ENCODE peak calls at places on chromosomes 12 and 14, in nine cellular contexts. R is H1, P is spleen, C is heart left ventricle, G is HCT116, Z is ovary, L is testis, V is body of pancreas, A is suprapubic skin. Q is an unnamed sample.

GRCh38 chr12:54412786-54413185 is 6.3 kb downstream of the ITGA5 start:
- DNase-seq in V (no peak), P (peak), R (no peak), L (no peak), C (peak), G (no peak), A (no peak), Z (no peak), Q (no peak)

GRCh38 chr12:131918311-131919050 is 10.6 kb upstream of the PUS1 start:
- DNase-seq in A (no peak), P (no peak), R (no peak), Z (no peak), G (no peak), C (no peak), V (peak), L (no peak), Q (no peak)

GRCh38 chr14:70188608-70189540 is at the start of gene SLC8A3:
- DNase-seq in Z (no peak), P (peak), C (peak), R (no peak), V (peak), A (no peak), G (no peak), L (peak), Q (no peak)

GRCh38 chr12:63206908-63207307 is 55.9 kb upstream of the AVPR1A start:
- DNase-seq in C (no peak), L (no peak), P (no peak), R (no peak), Z (no peak), V (peak), A (no peak), G (no peak), Q (peak)

GRCh38 chr12:110102255-110102654 is 21.9 kb upstream of the IFT81 start:
- DNase-seq in A (no peak), G (peak), V (no peak), R (peak), Z (peak), P (no peak), L (peak), C (no peak), Q (peak)

GRCh38 chr14:47438650-47439140 is 236.7 kb downstream of the MDGA2 start:
- DNase-seq in G (no peak), Z (no peak), R (no peak), V (no peak), P (no peak), C (no peak), L (no peak), A (no peak), Q (no peak)

GRCh38 chr12:113161415-113162016 is 12.0 kb downstream of the CFAP73 start:
- DNase-seq in A (no peak), V (no peak), R (peak), C (peak), G (peak), L (peak), P (no peak), Z (no peak), Q (peak)

GRCh38 chr12:66456622-66457021 is 154.3 kb downstream of the HELB start:
- DNase-seq in P (no peak), Z (no peak), R (no peak), G (no peak), V (no peak), A (no peak), L (no peak), C (no peak), Q (no peak)

GRCh38 chr12:95796982-95797289 is 6.4 kb upstream of the NTN4 start:
- DNase-seq in G (no peak), R (no peak), A (no peak), P (no peak), V (no peak), C (no peak), Z (no peak), L (no peak), Q (no peak)

GRCh38 chr12:49050507-49051372 is 9.9 kb downstream of the KMT2D start:
- DNase-seq in C (no peak), Z (no peak), L (no peak), A (no peak), R (no peak), V (no peak), P (peak), G (no peak), Q (no peak)

GRCh38 chr14:43243168-43243567 is 1263.9 kb downstream of the FSCB start:
- DNase-seq in G (no peak), P (no peak), C (no peak), A (no peak), V (no peak), R (no peak), Z (no peak), L (no peak), Q (no peak)

GRCh38 chr12:119259483-119259882 is 75.0 kb upstream of the CCDC60 start:
- DNase-seq in L (no peak), V (no peak), A (no peak), Z (no peak), R (no peak), C (no peak), P (no peak), G (no peak), Q (peak)

GRCh38 chr14:58963873-58964597 is 224.4 kb upstream of the DAAM1 start:
- DNase-seq in V (no peak), R (no peak), G (no peak), A (no peak), P (no peak), L (no peak), C (no peak), Z (no peak), Q (no peak)

GRCh38 chr14:35879141-35879648 is 53.1 kb downstream of the BRMS1L start:
- DNase-seq in P (no peak), G (no peak), Z (no peak), R (no peak), L (no peak), V (no peak), C (no peak), A (no peak), Q (peak)

GRCh38 chr12:120139958-120140357 is 23.4 kb upstream of the RAB35 start:
- DNase-seq in L (no peak), P (no peak), G (no peak), V (no peak), C (no peak), Z (no peak), A (no peak), R (no peak), Q (no peak)

GRCh38 chr12:49340095-49340870 is 3.3 kb upstream of the C1QL4 start:
- DNase-seq in R (no peak), G (no peak), L (no peak), V (no peak), P (no peak), A (peak), Z (no peak), C (no peak), Q (no peak)

GRCh38 chr12:90854136-90854689 is 100.8 kb downstream of the CCER1 start:
- DNase-seq in R (peak), A (no peak), L (peak), V (no peak), Z (no peak), P (no peak), C (no peak), G (peak), Q (no peak)

GRCh38 chr12:2826721-2827515 is 7.9 kb downstream of the NRIP2 start:
- DNase-seq in G (no peak), A (no peak), V (no peak), Z (no peak), R (no peak), P (no peak), L (no peak), C (no peak), Q (no peak)

GRCh38 chr12:78018939-78019338 is 188.2 kb downstream of the NAV3 start:
- DNase-seq in L (no peak), Z (no peak), P (no peak), C (no peak), V (no peak), A (no peak), G (no peak), R (no peak), Q (no peak)

GRCh38 chr12:21819236-21819635 is 44.7 kb upstream of the KCNJ8 start:
- DNase-seq in A (no peak), V (no peak), Z (no peak), G (no peak), C (no peak), P (no peak), L (no peak), R (no peak), Q (no peak)

GRCh38 chr14:68408680-68409079 is 384.2 kb downstream of the ZFP36L1 start:
- DNase-seq in Z (no peak), L (no peak), P (no peak), C (no peak), A (no peak), G (no peak), R (no peak), V (no peak), Q (no peak)

GRCh38 chr14:28756896-28757570 is 9.6 kb upstream of the FOXG1 start:
- DNase-seq in R (no peak), A (no peak), Z (no peak), C (no peak), G (no peak), P (no peak), V (no peak), L (peak), Q (no peak)

GRCh38 chr12:81859521-81859920 is 100.4 kb upstream of the PPFIA2 start:
- DNase-seq in L (no peak), C (no peak), Z (no peak), A (no peak), P (no peak), G (no peak), V (no peak), R (no peak), Q (no peak)

GRCh38 chr14:50410921-50411320 is 14.2 kb upstream of the CDKL1 start:
- DNase-seq in A (no peak), G (no peak), L (no peak), C (no peak), V (no peak), P (no peak), Z (no peak), R (no peak), Q (no peak)

GRCh38 chr14:22052795-22053194 is 379.2 kb upstream of the OR4E1 start:
- DNase-seq in R (no peak), V (no peak), C (no peak), G (no peak), L (no peak), P (no peak), Z (no peak), A (no peak), Q (no peak)

GRCh38 chr12:68367136-68367535 is 35.0 kb upstream of the MDM1 start:
- DNase-seq in P (no peak), L (no peak), Z (no peak), R (no peak), A (no peak), V (no peak), G (no peak), C (no peak), Q (no peak)

GRCh38 chr14:34436960-34437728 is 24.9 kb downstream of the SPTSSA start:
- DNase-seq in L (no peak), A (no peak), C (no peak), G (no peak), R (no peak), Z (no peak), P (no peak), V (no peak), Q (no peak)

GRCh38 chr12:117850048-117850447 is 118.7 kb downstream of the KSR2 start:
- DNase-seq in A (no peak), G (peak), Z (no peak), L (peak), R (peak), C (no peak), P (no peak), V (peak), Q (no peak)

GRCh38 chr14:44803239-44803905 is 158.4 kb downstream of the KLHL28 start:
- DNase-seq in G (peak), Z (no peak), V (no peak), R (no peak), L (no peak), A (no peak), C (no peak), P (no peak), Q (no peak)

GRCh38 chr12:122406701-122407154 is 15.7 kb downstream of the CLIP1 start:
- DNase-seq in P (no peak), Z (no peak), A (no peak), R (no peak), G (no peak), C (no peak), V (no peak), L (no peak), Q (no peak)

GRCh38 chr12:127260531-127260930 is 1006.4 kb upstream of the TMEM132C start:
- DNase-seq in Z (no peak), G (no peak), L (no peak), C (no peak), A (no peak), V (no peak), P (no peak), R (no peak), Q (no peak)

GRCh38 chr12:132460571-132460970 is 29.4 kb upstream of the FBRSL1 start:
- DNase-seq in C (peak), L (no peak), V (no peak), A (no peak), G (no peak), P (no peak), Z (no peak), R (no peak), Q (no peak)

GRCh38 chr14:100898935-100899840 is 4.3 kb downstream of the RTL1 start:
- DNase-seq in C (peak), R (no peak), Z (no peak), V (no peak), L (peak), G (no peak), P (peak), A (no peak), Q (peak)

GRCh38 chr12:121188227-121188626 is 21.7 kb upstream of the P2RX4 start:
- DNase-seq in C (no peak), V (no peak), G (no peak), R (no peak), A (no peak), P (no peak), L (no peak), Z (no peak), Q (no peak)

GRCh38 chr12:89621511-89621910 is 87.1 kb downstream of the ATP2B1 start:
- DNase-seq in P (no peak), G (no peak), L (no peak), Z (no peak), C (no peak), A (no peak), R (no peak), V (no peak), Q (no peak)

DNA sequence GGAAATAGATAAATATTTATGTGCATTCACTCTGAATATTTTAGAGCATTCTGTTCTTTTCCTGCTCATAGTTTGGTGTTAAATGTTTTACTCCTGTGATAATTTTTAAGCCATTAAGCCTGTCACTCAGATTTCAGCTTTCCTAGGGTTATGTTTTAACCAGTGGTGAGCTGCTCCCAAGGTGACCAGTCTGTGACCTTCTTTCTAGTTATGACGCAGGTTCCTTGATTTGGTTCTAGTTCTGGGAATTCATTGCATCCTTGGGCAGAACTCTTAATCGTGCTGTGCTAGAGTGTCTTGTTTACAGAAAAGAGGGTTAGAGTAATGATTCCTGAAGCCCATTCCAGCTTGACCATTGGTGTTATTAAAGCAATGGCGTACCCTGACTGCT is 2.2 kb downstream of the GABARAPL1 start:
- DNase-seq in L (no peak), R (no peak), V (no peak), Z (no peak), G (no peak), A (no peak), P (no peak), C (no peak), Q (no peak)
- H3K27ac ChIP-seq in L (peak), R (no peak), V (peak), Z (peak), G (no peak), A (peak), P (no peak), C (peak), Q (peak)

DNA sequence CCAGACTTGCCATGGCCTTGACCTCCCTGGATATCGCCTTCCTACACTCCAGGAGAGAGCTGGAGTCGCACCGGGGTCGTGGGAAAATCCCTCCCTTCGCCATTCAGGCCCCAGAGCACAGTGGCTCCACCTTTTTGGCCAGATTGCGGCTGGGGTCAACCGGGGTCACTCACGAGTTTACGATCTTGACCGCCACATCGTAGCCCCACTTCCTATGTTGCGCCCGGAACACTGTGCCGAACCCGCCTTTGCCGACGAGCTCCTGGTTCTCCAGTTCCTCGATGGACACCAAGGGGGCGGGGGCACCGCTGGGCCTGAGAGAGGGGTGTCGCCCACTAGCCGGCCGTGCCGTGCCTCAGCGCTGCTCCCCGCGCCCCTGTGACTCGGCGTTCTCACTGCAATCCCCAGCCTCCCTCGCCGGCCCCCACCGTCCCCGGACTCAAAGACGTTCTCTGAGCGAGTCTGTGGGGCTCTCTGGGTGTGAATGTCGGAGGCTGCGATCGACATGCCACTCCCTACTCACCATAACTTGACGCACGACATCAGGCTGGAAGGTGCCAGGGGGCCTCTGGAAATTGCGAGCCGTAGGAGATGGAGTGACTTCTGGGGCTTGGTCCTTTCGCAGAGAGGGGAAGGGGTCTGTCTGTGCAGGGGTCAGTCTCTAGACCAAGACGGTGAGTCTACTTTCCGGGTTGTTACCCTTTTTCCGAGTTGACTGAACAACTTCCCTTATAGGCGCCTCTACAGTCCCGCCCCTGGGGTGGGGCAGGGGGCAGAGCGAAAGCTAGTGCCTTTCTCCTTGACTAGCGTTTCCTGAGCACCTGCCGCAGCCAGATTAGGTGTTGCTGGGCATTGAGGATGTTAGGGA is at the start of gene RIPK3:
- DNase-seq in G (no peak), V (peak), A (peak), L (no peak), C (peak), Z (no peak), R (no peak), P (peak), Q (no peak)
- H3K4me3 ChIP-seq in G (no peak), V (peak), A (peak), L (peak), C (peak), Z (peak), R (peak), P (peak), Q (no peak)

GRCh38 chr12:100573499-100574261 is at the start of gene GAS2L3:
- DNase-seq in A (peak), L (peak), V (peak), R (peak), Z (peak), P (peak), G (peak), C (peak), Q (peak)
- TF ChIP-seq POLR2A in A (peak), L (no peak), V (peak), R (peak), Z (peak), P (peak), G (peak), C (no peak), Q (peak)

GRCh38 chr12:45962553-45963325 is 27.6 kb downstream of the SCAF11 start:
- DNase-seq in R (no peak), A (no peak), G (no peak), P (no peak), Z (no peak), C (no peak), L (no peak), V (no peak), Q (no peak)

GRCh38 chr12:45959025-45959424 is 31.3 kb downstream of the SCAF11 start:
- DNase-seq in A (no peak), R (no peak), G (no peak), V (no peak), L (no peak), P (no peak), Z (no peak), C (no peak), Q (no peak)

DNA sequence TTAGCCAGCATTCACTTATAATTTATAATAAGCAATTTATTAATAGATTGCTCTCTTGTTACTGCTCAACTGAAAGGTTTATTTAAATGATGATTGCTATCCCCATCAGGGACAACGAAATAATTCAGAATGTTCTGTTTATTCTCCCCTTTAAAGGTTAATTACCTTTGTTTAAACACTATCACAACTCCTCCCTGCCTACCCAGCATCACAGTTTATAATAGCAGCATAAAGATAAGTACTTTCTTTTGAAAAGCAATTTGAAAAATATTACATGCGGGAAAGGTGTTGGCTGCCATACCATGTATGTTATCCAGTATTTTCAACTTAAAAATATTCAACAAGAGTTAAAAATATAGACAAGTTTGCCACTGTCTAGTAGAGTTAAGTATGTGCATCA is 30.6 kb downstream of the SCAF11 start:
- DNase-seq in L (no peak), G (no peak), Z (no peak), R (no peak), V (no peak), A (no peak), C (no peak), P (no peak), Q (no peak)
- H3K27ac ChIP-seq in L (no peak), G (no peak), Z (no peak), R (no peak), V (no peak), A (no peak), C (no peak), P (no peak), Q (no peak)

DNA sequence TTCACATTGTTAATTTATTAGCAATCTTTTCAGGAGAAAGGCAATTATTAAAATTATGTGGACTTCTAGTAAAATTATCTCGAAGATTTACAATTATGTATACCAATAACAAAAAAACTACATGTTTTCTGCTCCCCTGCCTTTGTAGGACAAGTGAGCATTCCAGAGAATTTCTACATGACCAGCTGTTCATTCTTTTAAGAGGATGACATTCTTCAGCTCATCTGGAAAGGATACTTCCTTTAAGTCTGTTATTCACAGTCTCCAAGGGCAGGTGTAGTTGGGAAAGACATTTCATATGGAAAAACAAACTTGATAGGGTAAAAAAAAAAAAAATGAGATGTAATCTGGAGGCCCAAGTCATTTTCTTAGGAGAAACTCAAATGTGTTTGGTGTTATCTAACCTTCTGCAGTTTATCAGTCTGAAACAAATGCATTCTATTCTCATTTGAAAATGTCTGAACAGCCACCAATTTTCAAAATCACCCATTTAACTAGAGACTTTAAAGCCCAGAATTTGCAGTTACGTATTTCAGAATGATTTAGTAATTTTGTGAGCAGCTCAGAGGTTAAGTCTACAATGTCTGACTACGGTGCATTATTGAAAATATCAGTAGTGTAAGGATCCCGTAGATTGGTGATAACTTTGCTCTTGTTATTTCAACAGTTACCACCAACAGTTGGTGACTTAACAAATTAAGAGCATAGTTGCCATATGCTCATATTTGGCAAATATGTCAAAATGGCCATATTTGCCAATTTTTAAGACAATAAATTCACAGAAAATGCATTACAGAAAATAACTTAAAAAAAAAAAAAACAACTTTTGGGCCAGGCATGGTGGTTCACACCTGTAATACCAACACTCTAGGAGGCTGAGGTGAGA is 1.8 kb upstream of the PHLDA1 start:
- DNase-seq in G (no peak), V (no peak), P (no peak), L (no peak), A (no peak), C (no peak), Z (no peak), R (no peak), Q (no peak)
- H3K4me3 ChIP-seq in G (peak), V (no peak), P (peak), L (no peak), A (peak), C (peak), Z (peak), R (peak), Q (peak)